ENCODE peak calls at places on chromosomes 13 and 19, in ten cellular contexts. U, H, F, D, P, W, C, B, Q and T are unnamed samples.
A peak's percentile ranks its signal among the peaks of the same experiment; 100 is the strongest.

GRCh38 chr19:41744850-41745249 is 10.5 kb upstream of the CEACAM6 start:
- DNase-seq in U (no peak), H (no peak), F (no peak), D (no peak), P (no peak), W (no peak), C (no peak), B (no peak), Q (no peak), T (no peak)

GRCh38 chr13:31514932-31515331 is 224.4 kb upstream of the RXFP2 start:
- DNase-seq in U (no peak), H (no peak), F (no peak), D (no peak), P (no peak), W (no peak), C (no peak), B (no peak), Q (no peak), T (no peak)

GRCh38 chr19:38173324-38174041 is 50.5 kb downstream of the DPF1 start:
- DNase-seq in U (no peak), H (no peak), F (no peak), D (no peak), P (no peak), W (no peak), C (peak; percentile 88), B (peak; percentile 99), Q (no peak), T (no peak)

GRCh38 chr13:19155321-19155861 is 26.2 kb downstream of the TUBA3C start:
- DNase-seq in U (no peak), H (no peak), F (no peak), D (no peak), P (no peak), W (no peak), C (no peak), B (no peak), Q (no peak), T (no peak)

GRCh38 chr13:107289540-107289939 is 721.6 kb upstream of the ARGLU1 start:
- DNase-seq in U (no peak), H (no peak), F (no peak), D (no peak), P (no peak), W (no peak), C (no peak), B (no peak), Q (no peak), T (no peak)

GRCh38 chr19:41364546-41365391 is 820 bp upstream of the B9D2 start:
- DNase-seq in U (no peak), H (no peak), F (peak; percentile 26), D (no peak), P (no peak), W (no peak), C (no peak), B (no peak), Q (no peak), T (no peak)

GRCh38 chr19:13164370-13165090 is 14.3 kb downstream of the IER2 start:
- DNase-seq in U (peak; percentile 83), H (no peak), F (peak; percentile 16), D (peak; percentile 91), P (no peak), W (peak; percentile 99), C (no peak), B (no peak), Q (peak; percentile 47), T (no peak)

GRCh38 chr13:100645382-100645781 is 29.2 kb downstream of the TMTC4 start:
- DNase-seq in U (no peak), H (no peak), F (no peak), D (no peak), P (no peak), W (no peak), C (no peak), B (peak; percentile 60), Q (no peak), T (no peak)

GRCh38 chr19:42253245-42254082 is 1.5 kb downstream of the ERF start:
- DNase-seq in U (peak; percentile 72), H (peak; percentile 62), F (peak; percentile 51), D (peak; percentile 77), P (no peak), W (peak; percentile 79), C (peak; percentile 57), B (no peak), Q (peak; percentile 66), T (no peak)

GRCh38 chr19:47003611-47003935 is 16.1 kb upstream of the NPAS1 start:
- DNase-seq in U (no peak), H (no peak), F (no peak), D (no peak), P (no peak), W (no peak), C (peak; percentile 46), B (peak; percentile 30), Q (no peak), T (no peak)